ENCODE peak calls at places on chromosomes 4 and X, in four cellular contexts. One of them, this sample, is unnamed.

GRCh38 chr4:41784191-41784979 is 35.9 kb upstream of the PHOX2B start:
- DNase-seq in tibial artery: no peak
- DNase-seq in Peyer's patch: no peak
- DNase-seq in endothelial cell of umbilical vein: no peak
- DNase-seq in this sample: no peak

GRCh38 chr4:67087897-67088296 is 457.4 kb downstream of the CENPC start:
- DNase-seq in Peyer's patch: no peak
- DNase-seq in endothelial cell of umbilical vein: peak; percentile 38
- DNase-seq in tibial artery: peak; percentile 33
- DNase-seq in this sample: peak; percentile 2

GRCh38 chr4:8775121-8775520 is 96.5 kb downstream of the HMX1 start:
- DNase-seq in Peyer's patch: no peak
- DNase-seq in tibial artery: no peak
- DNase-seq in endothelial cell of umbilical vein: no peak
- DNase-seq in this sample: no peak

GRCh38 chr4:76754439-76754838 is 143.5 kb downstream of the SOWAHB start:
- DNase-seq in Peyer's patch: no peak
- DNase-seq in endothelial cell of umbilical vein: no peak
- DNase-seq in tibial artery: no peak
- DNase-seq in this sample: no peak

GRCh38 chr4:184409911-184410692 is 64.2 kb downstream of the IRF2 start:
- DNase-seq in endothelial cell of umbilical vein: no peak
- DNase-seq in Peyer's patch: peak; percentile 61
- DNase-seq in tibial artery: no peak
- DNase-seq in this sample: no peak

GRCh38 chr4:39947963-39948362 is 29.7 kb downstream of the PDS5A start:
- DNase-seq in endothelial cell of umbilical vein: no peak
- DNase-seq in tibial artery: no peak
- DNase-seq in Peyer's patch: no peak
- DNase-seq in this sample: no peak

GRCh38 chrX:3076416-3076991 is 35.2 kb downstream of the ARSF start:
- DNase-seq in tibial artery: no peak
- DNase-seq in endothelial cell of umbilical vein: no peak
- DNase-seq in Peyer's patch: no peak
- DNase-seq in this sample: no peak

GRCh38 chrX:113726009-113726408 is 857.9 kb upstream of the HTR2C start:
- DNase-seq in Peyer's patch: no peak
- DNase-seq in endothelial cell of umbilical vein: no peak
- DNase-seq in tibial artery: no peak
- DNase-seq in this sample: no peak

GRCh38 chr4:54423066-54423465 is 194.0 kb downstream of the PDGFRA start:
- DNase-seq in Peyer's patch: no peak
- DNase-seq in endothelial cell of umbilical vein: no peak
- DNase-seq in tibial artery: no peak
- DNase-seq in this sample: no peak

GRCh38 chr4:76752911-76753494 is 144.9 kb downstream of the SOWAHB start:
- DNase-seq in endothelial cell of umbilical vein: peak; percentile 85
- DNase-seq in Peyer's patch: no peak
- DNase-seq in tibial artery: peak; percentile 39
- DNase-seq in this sample: no peak

GRCh38 chr4:27701563-27701962 is 840.9 kb downstream of the STIM2 start:
- DNase-seq in Peyer's patch: no peak
- DNase-seq in tibial artery: no peak
- DNase-seq in endothelial cell of umbilical vein: no peak
- DNase-seq in this sample: no peak

GRCh38 chrX:124045109-124045508 is 83.6 kb downstream of the STAG2 start:
- DNase-seq in endothelial cell of umbilical vein: no peak
- DNase-seq in tibial artery: no peak
- DNase-seq in Peyer's patch: no peak
- DNase-seq in this sample: no peak

GRCh38 chr4:82372502-82372873 is 1.3 kb downstream of the HNRNPD start:
- DNase-seq in endothelial cell of umbilical vein: peak; percentile 35
- DNase-seq in Peyer's patch: peak; percentile 53
- DNase-seq in tibial artery: peak; percentile 32
- DNase-seq in this sample: peak; percentile 31

GRCh38 chr4:122747883-122748282 is 15.4 kb downstream of the BBS12 start:
- DNase-seq in tibial artery: no peak
- DNase-seq in endothelial cell of umbilical vein: no peak
- DNase-seq in Peyer's patch: no peak
- DNase-seq in this sample: no peak

GRCh38 chrX:8629871-8630270 is 102.1 kb downstream of the ANOS1 start:
- DNase-seq in Peyer's patch: no peak
- DNase-seq in tibial artery: no peak
- DNase-seq in endothelial cell of umbilical vein: peak; percentile 10
- DNase-seq in this sample: no peak

GRCh38 chr4:11497972-11498371 is 69.3 kb upstream of the HS3ST1 start:
- DNase-seq in endothelial cell of umbilical vein: no peak
- DNase-seq in tibial artery: no peak
- DNase-seq in Peyer's patch: no peak
- DNase-seq in this sample: no peak

GRCh38 chr4:12118651-12119213 is 690.0 kb upstream of the HS3ST1 start:
- DNase-seq in tibial artery: no peak
- DNase-seq in endothelial cell of umbilical vein: no peak
- DNase-seq in Peyer's patch: no peak
- DNase-seq in this sample: no peak

DNA sequence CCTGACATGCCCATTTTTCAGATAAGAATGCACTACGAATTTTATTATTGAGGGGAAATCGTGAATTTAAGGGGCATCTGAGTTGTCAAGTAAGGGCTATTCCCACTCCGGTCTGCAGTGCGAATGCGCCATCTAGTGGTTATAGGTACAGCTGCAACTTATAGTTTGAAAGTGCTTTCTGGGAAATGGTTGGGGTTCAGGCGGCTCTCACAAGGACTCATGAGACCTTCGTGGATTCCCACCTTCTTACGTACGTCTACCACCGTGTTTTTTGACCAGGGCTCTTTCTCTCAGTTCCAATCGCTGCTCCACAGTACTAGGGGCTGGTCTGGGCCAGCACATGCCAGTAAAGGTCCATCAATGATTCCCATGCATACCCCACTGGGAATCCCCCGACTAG is 12.3 kb downstream of the MSL3 start:
- DNase-seq in Peyer's patch: peak; percentile 31
- DNase-seq in endothelial cell of umbilical vein: peak; percentile 51
- DNase-seq in tibial artery: no peak
- DNase-seq in this sample: peak; percentile 65
- H3K36me3 ChIP-seq in Peyer's patch: no peaks in the 10 kb centered on the region
- H3K36me3 ChIP-seq in endothelial cell of umbilical vein: peaks cover 3% of the 10 kb centered on the region
- H3K36me3 ChIP-seq in tibial artery: no peaks in the 10 kb centered on the region
- H3K36me3 ChIP-seq in this sample: peaks cover 16% of the 10 kb centered on the region

GRCh38 chr4:38113136-38113535 is 152.9 kb downstream of the PTTG2 start:
- DNase-seq in endothelial cell of umbilical vein: no peak
- DNase-seq in Peyer's patch: no peak
- DNase-seq in tibial artery: no peak
- DNase-seq in this sample: no peak
- H3K4me1 ChIP-seq in endothelial cell of umbilical vein: no peaks in the 10 kb centered on the region
- H3K4me1 ChIP-seq in Peyer's patch: peaks cover 6% of the 10 kb centered on the region
- H3K4me1 ChIP-seq in tibial artery: no peaks in the 10 kb centered on the region
- H3K4me1 ChIP-seq in this sample: no peaks in the 10 kb centered on the region

GRCh38 chr4:1790005-1790404 is 3.1 kb upstream of the FGFR3 start:
- DNase-seq in Peyer's patch: no peak
- DNase-seq in endothelial cell of umbilical vein: no peak
- DNase-seq in tibial artery: no peak
- DNase-seq in this sample: no peak
- H3K36me3 ChIP-seq in Peyer's patch: no peaks in the 10 kb centered on the region
- H3K36me3 ChIP-seq in endothelial cell of umbilical vein: no peaks in the 10 kb centered on the region
- H3K36me3 ChIP-seq in tibial artery: no peaks in the 10 kb centered on the region
- H3K36me3 ChIP-seq in this sample: no peaks in the 10 kb centered on the region

DNA sequence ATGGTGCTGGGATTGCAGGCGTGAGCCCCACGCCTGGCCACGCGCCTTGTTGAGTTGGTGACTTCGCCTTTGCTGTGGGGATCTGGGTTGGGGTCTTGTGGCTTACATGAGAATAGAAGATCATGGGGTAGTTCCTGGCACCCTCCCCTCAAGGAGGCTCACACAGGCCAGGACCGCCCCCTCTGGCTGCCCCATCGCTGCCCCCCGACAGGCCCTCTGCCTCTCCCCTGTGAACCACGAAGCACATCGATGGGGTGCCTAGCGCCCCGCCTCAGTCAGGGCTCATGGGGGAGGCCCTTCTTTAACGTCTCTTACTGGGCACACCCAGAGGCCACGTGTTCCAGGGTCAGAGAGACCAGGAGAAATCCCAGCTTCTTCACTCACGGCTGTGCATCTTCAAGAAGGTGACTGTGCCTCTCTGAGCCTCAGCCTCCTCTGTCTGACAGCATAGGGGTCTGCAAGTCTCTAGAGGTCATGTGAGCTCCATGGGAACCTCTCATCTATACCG is 23.6 kb upstream of the SPON2 start:
- DNase-seq in Peyer's patch: peak; percentile 12
- DNase-seq in endothelial cell of umbilical vein: no peak
- DNase-seq in tibial artery: no peak
- DNase-seq in this sample: no peak
- H3K4me1 ChIP-seq in Peyer's patch: peaks cover 30% of the 10 kb centered on the region
- H3K4me1 ChIP-seq in endothelial cell of umbilical vein: peaks cover 6% of the 10 kb centered on the region
- H3K4me1 ChIP-seq in tibial artery: peaks cover 46% of the 10 kb centered on the region
- H3K4me1 ChIP-seq in this sample: peaks cover 16% of the 10 kb centered on the region

GRCh38 chr4:1985287-1985686 is 23.5 kb downstream of the NELFA start:
- DNase-seq in endothelial cell of umbilical vein: no peak
- DNase-seq in tibial artery: no peak
- DNase-seq in Peyer's patch: no peak
- DNase-seq in this sample: no peak

GRCh38 chr4:1983053-1983845 is 25.5 kb downstream of the NELFA start:
- DNase-seq in tibial artery: no peak
- DNase-seq in Peyer's patch: no peak
- DNase-seq in endothelial cell of umbilical vein: no peak
- DNase-seq in this sample: no peak

GRCh38 chr4:1985780-1986577 is 22.8 kb downstream of the NELFA start:
- DNase-seq in endothelial cell of umbilical vein: no peak
- DNase-seq in tibial artery: no peak
- DNase-seq in Peyer's patch: no peak
- DNase-seq in this sample: no peak

GRCh38 chr4:1983846-1984405 is 24.8 kb downstream of the NELFA start:
- DNase-seq in endothelial cell of umbilical vein: no peak
- DNase-seq in tibial artery: no peak
- DNase-seq in Peyer's patch: no peak
- DNase-seq in this sample: no peak

DNA sequence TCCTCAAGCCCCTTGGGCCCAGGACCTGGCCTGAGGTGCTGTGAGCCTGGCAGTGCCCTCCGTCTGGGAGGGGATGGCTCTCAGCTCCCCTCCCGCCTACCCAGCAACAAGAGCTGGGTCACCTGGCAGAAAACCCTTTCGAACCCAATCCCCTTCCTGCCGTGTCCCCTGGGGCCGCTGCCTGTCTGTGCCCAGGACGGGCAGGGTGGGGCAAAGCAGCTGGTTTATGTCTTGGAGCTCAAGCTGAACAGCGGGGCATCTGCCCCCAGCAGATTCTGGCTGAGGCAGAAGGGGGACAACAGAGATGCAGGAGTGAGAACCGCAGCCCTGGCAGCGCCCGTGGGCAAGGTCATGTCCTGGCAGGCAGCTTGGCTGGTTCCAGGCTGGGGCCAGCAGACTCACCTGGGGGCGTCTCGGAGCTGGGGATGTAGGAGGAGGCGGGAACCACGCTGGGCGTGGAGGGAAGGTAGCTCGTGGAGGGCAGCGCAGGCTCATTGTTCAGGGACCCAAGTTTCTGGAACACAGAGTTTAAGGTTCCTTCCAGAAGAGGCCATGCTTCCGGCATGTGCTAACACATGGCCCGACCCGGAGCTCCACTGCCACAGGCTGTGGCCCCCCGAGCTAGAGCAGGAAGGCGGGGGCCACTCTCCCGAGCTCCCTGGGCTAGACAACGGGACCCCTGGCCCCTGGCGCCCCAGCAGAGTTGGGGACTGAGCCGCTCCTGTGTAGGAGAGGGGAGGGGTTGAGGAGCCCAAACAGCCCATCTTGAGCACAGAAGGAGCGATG is 24.2 kb downstream of the NELFA start:
- DNase-seq in tibial artery: no peak
- DNase-seq in Peyer's patch: no peak
- DNase-seq in endothelial cell of umbilical vein: no peak
- DNase-seq in this sample: no peak
- H3K36me3 ChIP-seq in tibial artery: peaks cover 71% of the 10 kb centered on the region
- H3K36me3 ChIP-seq in Peyer's patch: no peaks in the 10 kb centered on the region
- H3K36me3 ChIP-seq in endothelial cell of umbilical vein: peaks cover 10% of the 10 kb centered on the region
- H3K36me3 ChIP-seq in this sample: peaks cover 48% of the 10 kb centered on the region

GRCh38 chrX:148517191-148517590 is 16.8 kb downstream of the AFF2 start:
- DNase-seq in tibial artery: no peak
- DNase-seq in Peyer's patch: no peak
- DNase-seq in endothelial cell of umbilical vein: no peak
- DNase-seq in this sample: no peak
- H3K4me1 ChIP-seq in tibial artery: no peaks in the 10 kb centered on the region
- H3K4me1 ChIP-seq in Peyer's patch: no peaks in the 10 kb centered on the region
- H3K4me1 ChIP-seq in endothelial cell of umbilical vein: no peaks in the 10 kb centered on the region
- H3K4me1 ChIP-seq in this sample: no peaks in the 10 kb centered on the region